ENCODE peak calls at places on chromosomes 3 and 15, in eight cellular contexts. D is neural progenitor cell; N is mesenchymal stem cell; Z is naive thymus-derived CD4-positive, alpha-beta T cell; P is SJCRH30; T is esophagus squamous epithelium; J is thyroid gland; C is GM23248. R is an unnamed sample. For H3K27me3, the result is how much of the 10 kb centered on the place peaks cover.

GRCh38 chr3:17742092-17742836 is at the start of gene TBC1D5:
- DNase-seq in D (peak), N (peak), Z (peak), P (peak), T (peak), J (peak), C (peak), R (peak)

GRCh38 chr15:49235446-49236207 is 65.6 kb downstream of the GALK2 start:
- DNase-seq in D (peak), N (peak), Z (no peak), P (peak), T (no peak), J (peak), C (peak), R (peak)

GRCh38 chr3:152973575-152973974 is 138.6 kb downstream of the P2RY1 start:
- DNase-seq in D (no peak), N (no peak), Z (no peak), P (no peak), T (no peak), J (no peak), C (no peak), R (no peak)

GRCh38 chr3:172846706-172847105 is 96.2 kb downstream of the ECT2 start:
- DNase-seq in D (no peak), N (no peak), Z (no peak), P (peak), T (no peak), J (no peak), C (peak), R (peak)

GRCh38 chr3:48581621-48582481 is 13.3 kb downstream of the COL7A1 start:
- DNase-seq in D (no peak), N (no peak), Z (no peak), P (no peak), T (no peak), J (no peak), C (no peak), R (no peak)

GRCh38 chr15:85477730-85478129 is 97.3 kb downstream of the AKAP13 start:
- DNase-seq in D (no peak), N (peak), Z (no peak), P (peak), T (no peak), J (peak), C (peak), R (peak)

GRCh38 chr3:54905230-54905888 is 22.5 kb downstream of the LRTM1 start:
- DNase-seq in D (no peak), N (no peak), Z (no peak), P (no peak), T (no peak), J (no peak), C (peak), R (no peak)

GRCh38 chr3:52286777-52287110 is 884 bp upstream of the GLYCTK start:
- DNase-seq in D (no peak), N (no peak), Z (no peak), P (no peak), T (no peak), J (peak), C (peak), R (no peak)

GRCh38 chr15:63494406-63494805 is 10.0 kb upstream of the USP3 start:
- DNase-seq in D (no peak), N (no peak), Z (no peak), P (no peak), T (no peak), J (no peak), C (no peak), R (no peak)

GRCh38 chr3:160885791-160886286 is 129.8 kb downstream of the PPM1L start:
- DNase-seq in D (peak), N (peak), Z (no peak), P (peak), T (peak), J (peak), C (peak), R (no peak)

GRCh38 chr3:142981901-142982773 is 18.7 kb upstream of the PAQR9 start:
- DNase-seq in D (peak), N (no peak), Z (no peak), P (no peak), T (no peak), J (no peak), C (no peak), R (no peak)

GRCh38 chr3:19934098-19934566 is at the start of gene EFHB:
- DNase-seq in D (peak), N (peak), Z (no peak), P (peak), T (no peak), J (peak), C (peak), R (peak)

GRCh38 chr3:49076627-49077026 is 17.2 kb downstream of the QRICH1 start:
- DNase-seq in D (no peak), N (no peak), Z (no peak), P (no peak), T (no peak), J (no peak), C (no peak), R (peak)

GRCh38 chr3:178295257-178295912 is 240.9 kb upstream of the KCNMB2 start:
- DNase-seq in D (no peak), N (no peak), Z (no peak), P (no peak), T (no peak), J (no peak), C (peak), R (no peak)

GRCh38 chr3:52650437-52650836 is 35.3 kb downstream of the PBRM1 start:
- DNase-seq in D (no peak), N (no peak), Z (no peak), P (no peak), T (no peak), J (no peak), C (no peak), R (no peak)

GRCh38 chr15:62932436-62932835 is 110.1 kb upstream of the TPM1 start:
- DNase-seq in D (no peak), N (peak), Z (no peak), P (no peak), T (no peak), J (no peak), C (peak), R (no peak)

GRCh38 chr3:79148786-79149185 is 619.0 kb downstream of the ROBO1 start:
- DNase-seq in D (no peak), N (no peak), Z (no peak), P (no peak), T (no peak), J (no peak), C (peak), R (peak)

GRCh38 chr3:8576841-8577553 is 67.6 kb downstream of the SSUH2 start:
- DNase-seq in D (no peak), N (peak), Z (no peak), P (no peak), T (no peak), J (no peak), C (peak), R (no peak)

GRCh38 chr3:35633332-35634124 is 5.8 kb upstream of the ARPP21 start:
- DNase-seq in D (no peak), N (no peak), Z (no peak), P (no peak), T (no peak), J (no peak), C (no peak), R (no peak)

GRCh38 chr15:65110676-65111292 is 4.2 kb downstream of the UBAP1L start:
- DNase-seq in D (peak), N (peak), Z (no peak), P (peak), T (no peak), J (no peak), C (peak), R (no peak)

GRCh38 chr3:133301194-133301593 is 98.7 kb upstream of the BFSP2 start:
- DNase-seq in D (no peak), N (peak), Z (no peak), P (no peak), T (no peak), J (no peak), C (peak), R (peak)

GRCh38 chr15:38072507-38073277 is 138.3 kb downstream of the TMCO5A start:
- DNase-seq in D (peak), N (peak), Z (no peak), P (peak), T (no peak), J (peak), C (peak), R (peak)

GRCh38 chr3:1792466-1792865 is 306.2 kb upstream of the CNTN4 start:
- DNase-seq in D (no peak), N (no peak), Z (no peak), P (no peak), T (no peak), J (no peak), C (no peak), R (no peak)

GRCh38 chr3:50396502-50396901 is 37.2 kb upstream of the TMEM115 start:
- DNase-seq in D (no peak), N (no peak), Z (no peak), P (no peak), T (no peak), J (no peak), C (no peak), R (peak)

GRCh38 chr15:86061581-86061980 is 18.1 kb upstream of the AGBL1 start:
- DNase-seq in D (peak), N (no peak), Z (no peak), P (no peak), T (no peak), J (no peak), C (no peak), R (no peak)

GRCh38 chr15:50113187-50113505 is 5.9 kb downstream of the ATP8B4 start:
- DNase-seq in D (no peak), N (no peak), Z (no peak), P (no peak), T (no peak), J (no peak), C (no peak), R (no peak)

GRCh38 chr3:141201122-141201521 is 30.5 kb upstream of the PXYLP1 start:
- DNase-seq in D (no peak), N (no peak), Z (no peak), P (no peak), T (no peak), J (no peak), C (no peak), R (no peak)

GRCh38 chr3:30511524-30512278 is 94.7 kb upstream of the TGFBR2 start:
- DNase-seq in D (no peak), N (peak), Z (no peak), P (no peak), T (no peak), J (no peak), C (peak), R (peak)

GRCh38 chr15:35827156-35827555 is 281.2 kb upstream of the DPH6 start:
- DNase-seq in D (no peak), N (peak), Z (no peak), P (no peak), T (no peak), J (no peak), C (peak), R (no peak)

GRCh38 chr15:98322551-98322950 is 325.8 kb upstream of the IGF1R start:
- DNase-seq in D (no peak), N (no peak), Z (no peak), P (no peak), T (no peak), J (no peak), C (no peak), R (peak)

GRCh38 chr3:4819294-4819693 is 159.9 kb upstream of the BHLHE40 start:
- DNase-seq in D (no peak), N (no peak), Z (no peak), P (no peak), T (no peak), J (no peak), C (no peak), R (no peak)

GRCh38 chr3:116112686-116113085 is 332.6 kb downstream of the LSAMP start:
- DNase-seq in D (no peak), N (peak), Z (no peak), P (no peak), T (no peak), J (no peak), C (peak), R (peak)

GRCh38 chr15:33154366-33155166 is 39.9 kb downstream of the FMN1 start:
- DNase-seq in D (no peak), N (peak), Z (no peak), P (peak), T (no peak), J (no peak), C (peak), R (peak)

GRCh38 chr15:55823699-55824098 is 80.7 kb upstream of the PRTG start:
- DNase-seq in D (no peak), N (peak), Z (no peak), P (no peak), T (no peak), J (no peak), C (peak), R (no peak)

GRCh38 chr15:71551566-71551965 is 258.8 kb upstream of the NR2E3 start:
- DNase-seq in D (no peak), N (no peak), Z (no peak), P (peak), T (no peak), J (no peak), C (no peak), R (no peak)
- H3K27me3 ChIP-seq in D (under half), N (under half), Z (under half), P (under half), T (under half), J (under half), C (under half), R (under half)

GRCh38 chr15:20340931-20341661 is 200.5 kb downstream of the GOLGA6L6 start:
- DNase-seq in D (peak), N (no peak), Z (peak), P (peak), T (no peak), J (peak), C (no peak), R (no peak)

GRCh38 chr15:20341901-20342605 is 199.5 kb downstream of the GOLGA6L6 start:
- DNase-seq in D (peak), N (no peak), Z (peak), P (peak), T (no peak), J (peak), C (no peak), R (no peak)

GRCh38 chr15:20344601-20345400 is 196.8 kb downstream of the GOLGA6L6 start:
- DNase-seq in D (no peak), N (no peak), Z (no peak), P (peak), T (no peak), J (no peak), C (no peak), R (no peak)

GRCh38 chr15:20345401-20345958 is 196.1 kb downstream of the GOLGA6L6 start:
- DNase-seq in D (no peak), N (no peak), Z (peak), P (no peak), T (no peak), J (no peak), C (no peak), R (no peak)

DNA sequence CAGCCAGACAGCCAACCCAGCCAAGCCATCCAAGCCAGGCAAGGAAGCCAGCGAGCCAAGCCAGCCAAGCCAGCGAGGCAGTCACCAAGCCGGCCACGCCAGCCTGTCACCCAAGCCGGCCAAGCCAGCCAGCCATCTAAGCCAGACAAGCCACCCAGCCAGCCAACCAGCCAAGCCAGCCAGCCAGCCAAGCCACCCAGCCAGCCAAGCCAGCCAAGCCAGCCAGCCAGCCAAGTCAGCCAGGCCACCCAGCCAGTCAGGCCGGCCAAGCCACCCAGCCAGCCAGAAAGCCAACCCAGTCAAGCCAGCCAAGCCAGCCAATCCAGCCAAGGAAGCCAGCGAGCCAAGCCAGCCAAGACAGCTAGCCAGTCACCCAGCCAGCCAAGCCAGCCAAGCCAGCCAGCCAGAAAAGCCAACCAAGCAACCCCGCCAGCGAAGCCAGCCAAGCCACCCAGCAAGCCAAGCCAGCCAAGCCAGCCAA is 201.2 kb downstream of the GOLGA6L6 start:
- DNase-seq in D (no peak), N (no peak), Z (peak), P (no peak), T (no peak), J (peak), C (no peak), R (no peak)
- H3K27ac ChIP-seq in D (no peak), N (no peak), Z (no peak), P (no peak), T (no peak), J (no peak), C (no peak), R (no peak)

GRCh38 chr15:83398591-83398990 is 48.5 kb upstream of the SH3GL3 start:
- DNase-seq in D (no peak), N (peak), Z (no peak), P (no peak), T (no peak), J (no peak), C (peak), R (peak)
- H3K27me3 ChIP-seq in D (under half), N (under half), Z (under half), P (under half), T (under half), J (under half), C (under half), R (under half)

GRCh38 chr3:16401273-16401672 is 112.2 kb downstream of the RFTN1 start:
- DNase-seq in D (no peak), N (no peak), Z (no peak), P (no peak), T (no peak), J (no peak), C (no peak), R (no peak)
- H3K27ac ChIP-seq in D (no peak), N (no peak), Z (no peak), P (no peak), T (peak), J (peak), C (no peak), R (no peak)

GRCh38 chr15:69661871-69662667 is 209.5 kb downstream of the RPLP1 start:
- DNase-seq in D (no peak), N (no peak), Z (no peak), P (no peak), T (no peak), J (no peak), C (no peak), R (no peak)

GRCh38 chr15:69663982-69664381 is 211.4 kb downstream of the RPLP1 start:
- DNase-seq in D (no peak), N (no peak), Z (no peak), P (no peak), T (no peak), J (no peak), C (no peak), R (no peak)

GRCh38 chr15:69661446-69661845 is 208.8 kb downstream of the RPLP1 start:
- DNase-seq in D (no peak), N (no peak), Z (no peak), P (no peak), T (no peak), J (no peak), C (no peak), R (no peak)

GRCh38 chr15:69663441-69663840 is 210.8 kb downstream of the RPLP1 start:
- DNase-seq in D (no peak), N (no peak), Z (no peak), P (no peak), T (no peak), J (no peak), C (no peak), R (no peak)

GRCh38 chr15:69662668-69663000 is 210.0 kb downstream of the RPLP1 start:
- DNase-seq in D (no peak), N (no peak), Z (no peak), P (no peak), T (no peak), J (no peak), C (no peak), R (no peak)
- H3K27me3 ChIP-seq in D (under half), N (half or more), Z (under half), P (under half), T (half or more), J (under half), C (under half), R (half or more)

GRCh38 chr3:11185564-11186317 is 31.4 kb downstream of the HRH1 start:
- DNase-seq in D (no peak), N (peak), Z (no peak), P (peak), T (no peak), J (peak), C (peak), R (peak)

GRCh38 chr3:11188231-11188630 is 33.9 kb downstream of the HRH1 start:
- DNase-seq in D (no peak), N (no peak), Z (no peak), P (no peak), T (no peak), J (no peak), C (no peak), R (no peak)

GRCh38 chr3:11186318-11186692 is 32.0 kb downstream of the HRH1 start:
- DNase-seq in D (no peak), N (no peak), Z (no peak), P (no peak), T (no peak), J (no peak), C (no peak), R (no peak)

GRCh38 chr3:11187678-11188077 is 33.4 kb downstream of the HRH1 start:
- DNase-seq in D (no peak), N (no peak), Z (no peak), P (no peak), T (no peak), J (no peak), C (peak), R (no peak)

DNA sequence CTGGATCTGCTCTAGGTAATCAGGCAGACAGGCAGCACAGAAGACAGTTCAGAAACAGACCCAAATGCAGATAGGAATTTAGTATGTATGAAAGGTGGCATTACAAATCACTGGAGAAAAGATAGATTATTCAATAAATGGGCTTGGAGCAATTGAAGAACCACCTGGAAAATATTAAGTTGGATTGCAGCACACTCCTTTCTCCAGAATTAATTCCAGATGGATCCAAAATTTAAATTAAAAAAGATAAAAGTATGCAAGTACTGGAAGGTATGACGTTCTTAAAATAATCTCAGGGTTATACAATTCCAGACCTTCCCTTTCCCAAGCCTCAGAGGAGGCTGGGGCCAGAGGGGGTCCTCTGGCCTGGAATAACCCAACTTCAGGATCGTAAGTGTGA is 32.5 kb downstream of the HRH1 start:
- DNase-seq in D (no peak), N (no peak), Z (no peak), P (no peak), T (no peak), J (no peak), C (peak), R (no peak)
- H3K27ac ChIP-seq in D (no peak), N (no peak), Z (no peak), P (no peak), T (peak), J (no peak), C (peak), R (no peak)

DNA sequence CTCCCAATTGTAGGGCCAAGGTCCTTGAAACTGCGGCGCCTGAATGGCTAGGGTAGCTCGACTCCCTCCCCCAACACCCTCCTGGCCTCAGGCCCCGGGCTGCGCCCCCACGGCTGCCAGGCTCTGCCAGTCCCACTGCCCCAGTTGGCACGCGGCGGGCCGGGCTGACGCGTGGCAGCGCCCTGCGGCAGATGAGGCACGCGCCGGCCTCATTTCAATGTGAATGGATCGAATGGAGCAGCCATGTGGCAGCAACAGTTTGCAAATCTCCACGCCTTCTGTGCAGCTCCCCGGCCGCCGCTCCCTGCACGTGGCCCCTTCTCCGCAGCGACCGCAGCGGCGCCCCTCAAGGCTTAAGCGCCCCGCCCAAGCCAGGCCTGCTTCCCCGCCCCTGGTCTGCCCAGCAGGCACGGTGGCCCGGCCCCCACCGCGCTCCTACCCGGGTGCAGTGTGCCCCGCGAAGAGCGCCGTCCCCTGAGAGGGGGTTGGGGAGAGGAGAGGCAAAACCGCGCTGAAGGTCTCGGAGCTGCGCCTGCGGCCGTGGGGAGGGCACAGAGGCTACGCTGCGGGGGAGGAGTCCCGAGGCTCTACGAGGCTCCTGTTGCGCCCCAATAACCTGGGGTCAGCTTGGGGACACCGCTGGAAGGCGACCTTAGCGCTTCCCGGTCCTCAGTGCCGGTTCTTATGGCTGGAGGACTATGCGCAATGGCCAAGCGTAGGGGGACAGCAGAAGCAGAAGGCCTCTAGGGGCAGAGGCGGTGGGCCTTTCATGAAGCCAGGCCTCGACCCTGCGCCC is 3.1 kb upstream of the DLL4 start:
- DNase-seq in D (peak), N (peak), Z (no peak), P (peak), T (no peak), J (no peak), C (peak), R (no peak)
- H3K27me3 ChIP-seq in D (half or more), N (half or more), Z (under half), P (under half), T (half or more), J (under half), C (under half), R (half or more)

GRCh38 chr3:99505200-99505599 is 133.2 kb upstream of the COL8A1 start:
- DNase-seq in D (no peak), N (peak), Z (no peak), P (no peak), T (no peak), J (no peak), C (peak), R (no peak)
- H3K27ac ChIP-seq in D (no peak), N (no peak), Z (no peak), P (no peak), T (no peak), J (no peak), C (peak), R (no peak)

R was measured in foreskin keratinocyte.